ENCODE peak calls at places on chromosomes 2 and 18, in seven cellular contexts. N is tibial nerve, E is A549, C is Peyer's patch, O is suprapubic skin, T is ovary, D is HCT116. S is an unnamed sample. For H3K4me1, the result is how much of the 10 kb centered on the place peaks cover.

GRCh38 chr2:234496442-234496834 is 443 bp downstream of the ARL4C start:
- DNase-seq in C (peak), N (peak), T (no peak), D (no peak), E (no peak), O (no peak), S (no peak)

GRCh38 chr2:62287895-62288589 is 92.1 kb downstream of the B3GNT2 start:
- DNase-seq in T (no peak), O (peak), E (no peak), C (peak), D (no peak), N (no peak), S (no peak)

GRCh38 chr2:12478151-12479041 is 238.3 kb upstream of the TRIB2 start:
- DNase-seq in T (no peak), E (no peak), D (no peak), O (no peak), C (no peak), N (no peak), S (no peak)

GRCh38 chr18:8868276-8868675 is 162.9 kb downstream of the MTCL1 start:
- DNase-seq in E (no peak), D (no peak), C (no peak), T (no peak), O (no peak), N (no peak), S (no peak)

GRCh38 chr2:188324067-188324466 is 32.4 kb downstream of the GULP1 start:
- DNase-seq in E (no peak), N (no peak), T (no peak), D (no peak), C (no peak), O (no peak), S (no peak)

GRCh38 chr2:157184161-157184910 is 73.2 kb upstream of the GALNT5 start:
- DNase-seq in O (no peak), N (no peak), E (no peak), T (no peak), C (no peak), D (no peak), S (no peak)

GRCh38 chr2:27829791-27830190 is 58.3 kb downstream of the MRPL33 start:
- DNase-seq in T (no peak), E (no peak), C (no peak), O (no peak), N (no peak), D (no peak), S (no peak)

GRCh38 chr2:121903037-121903689 is 147.7 kb downstream of the TSN start:
- DNase-seq in T (no peak), D (no peak), E (no peak), C (peak), N (no peak), O (no peak), S (no peak)

GRCh38 chr2:88100489-88100858 is 27.4 kb downstream of the FABP1 start:
- DNase-seq in C (no peak), O (no peak), N (no peak), E (no peak), T (no peak), D (no peak), S (no peak)

GRCh38 chr2:25521665-25522387 is 151.6 kb downstream of the DTNB start:
- DNase-seq in N (no peak), O (no peak), D (peak), E (peak), T (no peak), C (no peak), S (no peak)

GRCh38 chr2:231138699-231139098 is 13.9 kb upstream of the HTR2B start:
- DNase-seq in E (no peak), D (no peak), T (peak), C (no peak), N (no peak), O (no peak), S (no peak)

GRCh38 chr2:150133623-150134022 is 353.8 kb downstream of the RND3 start:
- DNase-seq in E (peak), T (no peak), O (no peak), C (no peak), D (peak), N (no peak), S (no peak)

GRCh38 chr2:125259441-125259840 is 1234.4 kb downstream of the CNTNAP5 start:
- DNase-seq in D (no peak), C (no peak), N (no peak), O (no peak), T (no peak), E (no peak), S (no peak)

GRCh38 chr2:174690026-174690425 is 74.2 kb downstream of the CHRNA1 start:
- DNase-seq in T (no peak), E (no peak), C (no peak), D (no peak), O (no peak), N (no peak), S (no peak)

GRCh38 chr2:25131567-25132295 is 36.6 kb downstream of the POMC start:
- DNase-seq in O (no peak), E (no peak), D (no peak), N (peak), T (peak), C (peak), S (no peak)

GRCh38 chr2:44974064-44974715 is 32.7 kb downstream of the SIX3 start:
- DNase-seq in D (peak), O (peak), T (no peak), N (no peak), C (no peak), E (peak), S (no peak)

GRCh38 chr2:10995366-10995970 is 83.7 kb downstream of the KCNF1 start:
- DNase-seq in T (no peak), E (no peak), N (no peak), C (no peak), O (peak), D (no peak), S (no peak)

GRCh38 chr2:10048501-10049171 is 5.3 kb downstream of the KLF11 start:
- DNase-seq in D (peak), E (peak), O (no peak), T (no peak), C (no peak), N (no peak), S (no peak)

GRCh38 chr2:217162533-217162932 is 302.7 kb upstream of the TNP1 start:
- DNase-seq in E (no peak), D (peak), N (no peak), O (no peak), C (no peak), T (peak), S (no peak)

GRCh38 chr2:179612591-179613298 is 248.7 kb downstream of the ZNF385B start:
- DNase-seq in E (no peak), C (no peak), D (no peak), N (no peak), T (no peak), O (no peak), S (no peak)

DNA sequence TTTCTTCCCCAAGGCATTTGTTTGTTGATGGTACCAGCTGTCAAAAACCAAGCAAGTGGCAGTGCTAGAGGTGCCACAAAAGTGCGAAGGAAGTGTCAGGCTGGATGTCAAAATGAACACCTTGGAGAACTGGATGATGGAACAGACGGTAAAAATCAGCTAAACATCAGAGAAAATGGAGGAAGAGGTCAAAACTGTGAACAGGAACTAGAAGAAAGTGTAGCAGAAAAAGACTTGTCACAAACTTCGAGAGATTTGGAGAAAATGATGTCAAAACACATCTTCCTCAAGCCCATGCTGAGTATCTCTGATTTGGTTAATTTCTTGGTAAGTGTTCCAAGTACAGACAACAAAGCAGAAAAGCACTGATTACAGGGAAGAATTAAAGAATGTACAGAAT is 25.3 kb upstream of the CEP68 start:
- DNase-seq in E (no peak), D (no peak), O (no peak), T (no peak), C (no peak), N (no peak), S (no peak)
- TF ChIP-seq POLR2A in E (no peak), D (no peak), O (no peak), T (no peak), C (no peak), N (no peak), S (no peak)

GRCh38 chr2:47506436-47506835 is 103.5 kb downstream of the MSH2 start:
- DNase-seq in O (no peak), D (no peak), E (no peak), N (no peak), T (no peak), C (no peak), S (no peak)
- H3K4me1 ChIP-seq in O (under half), D (under half), E (under half), N (under half), T (under half), C (under half), S (under half)

DNA sequence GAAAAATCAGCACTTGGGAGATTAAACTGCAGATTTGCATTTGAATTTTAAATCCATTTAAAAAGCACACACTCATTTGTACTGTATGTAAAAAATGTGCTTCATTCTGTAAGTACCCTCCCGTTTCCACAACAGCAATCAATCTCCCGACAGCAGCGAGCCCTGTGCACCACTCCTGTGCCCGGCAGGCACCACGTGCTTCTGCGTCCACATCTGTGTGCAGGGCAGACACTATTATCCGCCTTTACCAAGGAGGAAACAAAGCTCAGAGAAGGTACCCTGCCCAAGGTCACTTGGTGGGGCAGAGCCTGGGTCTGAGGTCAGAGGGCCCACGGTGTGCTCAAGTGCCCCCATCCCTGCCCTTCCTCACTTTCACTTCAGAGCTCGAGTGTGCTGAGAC is 7.5 kb downstream of the HSBP1L1 start:
- DNase-seq in O (no peak), C (no peak), T (no peak), N (no peak), D (no peak), E (no peak), S (no peak)
- TF ChIP-seq POLR2A in O (no peak), C (no peak), T (no peak), N (no peak), D (no peak), E (no peak), S (no peak)

DNA sequence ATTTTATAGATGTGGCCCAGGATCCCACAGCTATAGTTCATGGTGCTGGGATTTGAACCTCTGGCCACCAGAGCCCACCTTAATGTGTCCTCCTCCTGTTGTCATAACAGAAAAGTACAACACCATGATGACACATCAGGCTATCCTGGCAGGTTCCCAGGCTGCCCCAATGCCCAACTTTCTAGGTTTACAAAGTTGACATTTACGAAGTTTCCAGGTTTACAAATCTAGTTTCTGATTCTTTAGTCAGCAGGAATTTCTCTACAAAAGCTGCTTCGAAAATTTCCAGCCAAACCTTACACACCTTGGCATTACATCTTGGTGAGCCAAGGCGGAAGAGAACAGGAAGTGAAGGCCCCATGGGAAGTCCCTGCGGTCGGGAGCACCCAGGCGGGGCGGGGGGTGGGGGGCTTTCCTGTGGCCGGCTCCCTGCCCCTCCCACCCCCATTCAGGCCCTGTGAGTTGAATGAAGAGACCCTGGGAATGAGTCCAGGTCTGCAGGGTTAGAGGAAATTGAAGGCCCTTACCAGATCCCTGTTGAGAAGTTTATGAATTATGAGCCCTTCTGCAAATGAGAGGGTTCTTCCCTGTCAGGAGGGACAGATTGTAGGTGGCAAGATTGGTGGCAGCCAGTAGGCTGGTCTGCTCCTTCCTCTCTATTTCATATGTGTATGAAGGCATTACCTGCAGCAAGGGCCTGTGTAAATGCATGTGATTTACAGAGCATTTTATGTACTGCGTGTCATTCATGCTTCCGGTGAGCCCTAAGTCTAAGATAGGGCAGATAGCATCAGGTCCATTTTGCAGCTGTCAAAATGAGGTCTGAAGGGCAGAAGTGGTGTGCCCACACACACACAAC is 11.1 kb upstream of the IL1RN start:
- DNase-seq in C (no peak), T (no peak), E (no peak), D (no peak), N (no peak), O (no peak), S (no peak)
- H3K4me1 ChIP-seq in C (under half), T (under half), E (under half), D (under half), N (under half), O (half or more), S (half or more)

DNA sequence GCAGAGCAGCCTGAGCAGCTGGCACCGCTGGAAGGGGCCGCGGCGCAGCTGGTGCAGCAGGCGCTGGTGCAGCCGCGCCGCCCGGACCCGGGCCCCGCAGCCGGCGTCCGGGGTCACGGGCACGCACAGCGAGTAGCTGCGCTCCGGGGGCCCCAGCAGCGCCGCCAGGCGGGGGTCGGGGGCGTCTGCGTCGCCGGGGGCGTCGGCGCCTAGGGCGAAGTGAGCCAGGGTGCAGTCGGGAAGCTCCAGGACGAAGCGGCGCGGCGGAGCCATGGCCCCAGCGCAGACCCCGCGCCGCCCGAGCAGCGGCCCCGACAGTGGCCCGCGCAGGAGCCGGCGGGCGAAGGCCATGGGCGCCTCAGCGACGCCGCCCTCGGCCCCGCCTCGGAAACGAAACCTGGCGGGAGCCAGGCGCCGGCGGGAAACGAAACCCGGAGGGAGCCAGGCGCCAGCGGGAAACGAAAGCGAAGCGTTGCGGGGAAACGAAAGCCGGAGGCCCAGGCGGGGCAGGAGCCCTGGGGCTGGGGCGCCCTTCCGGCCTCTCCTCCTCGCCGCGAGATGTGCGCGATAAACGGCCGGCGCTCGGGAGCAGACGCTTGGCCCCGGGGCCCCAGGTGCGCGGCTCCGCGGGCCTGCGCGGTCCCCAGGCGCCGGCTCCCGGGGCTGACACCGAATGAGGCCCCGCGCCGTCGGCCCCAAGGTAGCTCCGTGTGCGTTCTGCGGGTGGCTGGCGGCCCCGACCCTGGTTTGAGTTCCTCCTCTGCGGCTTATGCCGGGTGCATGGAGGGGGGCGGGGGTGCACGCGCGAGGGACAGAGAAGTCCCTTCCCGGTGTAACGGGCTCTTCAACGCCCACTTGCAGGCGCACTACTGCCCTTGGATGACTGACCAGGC is at the start of gene CMPK2:
- DNase-seq in N (peak), T (peak), D (no peak), E (peak), O (peak), C (peak), S (peak)
- TF ChIP-seq POLR2A in N (no peak), T (no peak), D (no peak), E (no peak), O (no peak), C (no peak), S (no peak)

DNA sequence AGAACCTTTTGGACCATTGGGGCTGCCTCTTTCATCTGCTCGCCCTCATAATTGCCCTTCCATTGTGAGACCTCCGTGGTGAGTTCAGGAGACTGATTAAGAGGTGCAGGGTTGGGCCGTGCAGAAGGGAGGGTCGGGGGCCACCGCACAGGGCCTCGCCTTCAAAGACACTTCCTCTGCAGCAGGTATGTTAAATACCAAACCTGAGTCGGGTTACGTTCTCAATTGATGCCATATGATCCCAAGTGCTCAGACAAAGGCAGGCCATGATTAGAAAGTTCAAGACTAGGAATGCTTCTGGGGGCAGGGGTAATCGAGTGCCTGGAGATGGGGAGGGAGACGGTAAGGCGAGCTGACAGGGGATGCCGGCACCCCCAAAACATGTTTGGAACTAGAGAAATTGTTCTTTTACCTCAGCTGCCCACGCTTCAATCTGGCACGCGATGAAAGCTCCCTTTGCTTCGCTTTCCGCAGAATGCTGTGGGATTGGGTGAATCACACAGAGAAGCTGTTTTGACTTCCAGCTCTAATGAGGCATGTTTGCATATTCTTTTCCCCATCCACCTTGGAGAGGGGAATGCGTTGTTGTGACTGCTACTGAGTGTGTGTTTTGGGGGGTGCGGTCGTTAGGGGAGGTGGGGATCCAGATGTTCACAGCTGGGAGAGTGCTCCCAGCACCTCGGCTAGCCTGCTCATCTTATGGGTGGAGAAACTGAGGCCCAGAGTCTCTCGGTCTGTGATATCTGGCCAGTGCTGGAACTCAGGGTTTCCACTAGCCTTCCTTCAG is 309.1 kb downstream of the MYCN start:
- DNase-seq in C (no peak), T (peak), D (no peak), N (no peak), E (no peak), O (no peak), S (no peak)
- H3K4me1 ChIP-seq in C (under half), T (under half), D (under half), N (under half), E (under half), O (under half), S (under half)